ENCODE peak calls at places on chromosomes 2 and 18, in ten cellular contexts. F is T-helper 2 cell; H is brain microvascular endothelial cell; I is Right ventricle myocardium superior; M is fibroblast of the conjunctiva; C is lung; X is HTR-8/SVneo; B is foreskin fibroblast; E is stimulated activated CD4-positive, alpha-beta T cell treated with anti-CD3 and anti-CD28 coated beads, Interleukin-4, amount 100 ng/mL, for 48 hours; K is T-cell. Y is an unnamed sample.

GRCh38 chr2:19536136-19536535 is 177.7 kb upstream of the OSR1 start:
- DNase-seq in F (no peak), H (no peak), I (no peak), M (no peak), C (no peak), X (no peak), B (no peak), E (no peak), K (no peak), Y (no peak)

GRCh38 chr2:157470321-157470720 is 26.4 kb upstream of the CYTIP start:
- DNase-seq in F (no peak), H (no peak), I (no peak), M (no peak), C (no peak), X (no peak), B (no peak), E (no peak), K (no peak), Y (peak; percentile 19)

GRCh38 chr18:43620936-43621335 is 343.6 kb upstream of the SYT4 start:
- DNase-seq in F (no peak), H (no peak), I (no peak), M (peak; percentile 5), C (no peak), X (no peak), B (peak; percentile 2), E (no peak), K (no peak), Y (peak; percentile 6)

GRCh38 chr18:47204908-47205522 is 28.9 kb upstream of the IER3IP1 start:
- DNase-seq in F (no peak), H (peak; percentile 41), I (no peak), M (no peak), C (peak; percentile 38), X (peak; percentile 5), B (peak; percentile 6), E (peak; percentile 21), K (peak; percentile 3), Y (peak; percentile 18)

GRCh38 chr2:75012080-75012479 is 53.6 kb downstream of the POLE4 start:
- DNase-seq in F (no peak), H (no peak), I (no peak), M (no peak), C (no peak), X (no peak), B (no peak), E (no peak), K (no peak), Y (no peak)

GRCh38 chr2:124501575-124502152 is 476.6 kb downstream of the CNTNAP5 start:
- DNase-seq in F (no peak), H (no peak), I (no peak), M (no peak), C (no peak), X (no peak), B (no peak), E (no peak), K (no peak), Y (no peak)

GRCh38 chr2:122070241-122070731 is 314.8 kb downstream of the TSN start:
- DNase-seq in F (no peak), H (peak; percentile 33), I (no peak), M (no peak), C (no peak), X (no peak), B (no peak), E (no peak), K (no peak), Y (no peak)

GRCh38 chr2:86283461-86284030 is 53.9 kb downstream of the REEP1 start:
- DNase-seq in F (no peak), H (no peak), I (no peak), M (no peak), C (no peak), X (no peak), B (no peak), E (no peak), K (no peak), Y (no peak)

GRCh38 chr2:26735096-26735495 is 29.0 kb upstream of the SLC35F6 start:
- DNase-seq in F (no peak), H (peak; percentile 85), I (no peak), M (peak; percentile 89), C (no peak), X (peak; percentile 51), B (peak; percentile 90), E (no peak), K (no peak), Y (no peak)

GRCh38 chr2:181308731-181309130 is 148.5 kb upstream of the ITGA4 start:
- DNase-seq in F (no peak), H (no peak), I (no peak), M (no peak), C (no peak), X (no peak), B (no peak), E (no peak), K (no peak), Y (no peak)

Y was measured in GM19239.